ENCODE peak calls at places on chromosomes 3 and 15, in five cellular contexts. P is heart left ventricle, T is tibial nerve, N is stomach, Y is HCT116. J is an unnamed sample.
A peak's percentile ranks its signal among the peaks of the same experiment; 100 is the strongest.

GRCh38 chr15:68126415-68126814 is 72.3 kb downstream of the PIAS1 start:
- DNase-seq in P (peak; percentile 68), N (no peak), T (no peak), Y (no peak), J (peak; percentile 16)

GRCh38 chr3:184496933-184497332 is 64.7 kb upstream of the EPHB3 start:
- DNase-seq in T (no peak), Y (no peak), P (no peak), N (no peak), J (no peak)

GRCh38 chr3:112782481-112782880 is 64.2 kb downstream of the CD200R1L start:
- DNase-seq in T (no peak), N (no peak), Y (no peak), P (no peak), J (no peak)

GRCh38 chr3:175704366-175705041 is 845.4 kb downstream of the NAALADL2 start:
- DNase-seq in P (no peak), N (no peak), Y (no peak), T (no peak), J (no peak)

GRCh38 chr3:52773361-52774065 is 2.8 kb upstream of the NEK4 start:
- DNase-seq in P (no peak), N (no peak), Y (no peak), T (no peak), J (no peak)

GRCh38 chr3:72347819-72348319 is 500.4 kb downstream of the SHQ1 start:
- DNase-seq in N (peak; percentile 90), P (peak; percentile 83), Y (no peak), T (peak; percentile 82), J (peak; percentile 44)

GRCh38 chr3:141313091-141313683 is 55.1 kb upstream of the ZBTB38 start:
- DNase-seq in T (no peak), P (no peak), Y (no peak), N (no peak), J (no peak)

GRCh38 chr3:16174389-16174788 is at the start of gene GALNT15:
- DNase-seq in T (peak; percentile 96), N (peak; percentile 69), P (peak; percentile 93), Y (no peak), J (peak; percentile 96)

GRCh38 chr3:80492162-80492561 is 724.4 kb upstream of the ROBO1 start:
- DNase-seq in Y (no peak), P (no peak), T (no peak), N (no peak), J (no peak)

GRCh38 chr3:38998086-38998485 is 53.7 kb downstream of the SCN11A start:
- DNase-seq in Y (no peak), P (no peak), N (no peak), T (no peak), J (no peak)

GRCh38 chr3:20336572-20336971 is 150.6 kb upstream of the SGO1 start:
- DNase-seq in N (no peak), P (no peak), Y (no peak), T (no peak), J (no peak)

GRCh38 chr3:123883656-123884257 is 375 bp downstream of the MYLK start:
- DNase-seq in T (no peak), N (no peak), Y (no peak), P (no peak), J (no peak)

GRCh38 chr15:31499236-31499952 is 172.8 kb downstream of the KLF13 start:
- DNase-seq in Y (no peak), P (no peak), N (no peak), T (no peak), J (no peak)

GRCh38 chr15:43878466-43878865 is 51.7 kb downstream of the WDR76 start:
- DNase-seq in T (no peak), Y (no peak), P (peak; percentile 43), N (no peak), J (no peak)

GRCh38 chr3:138441742-138442141 is 7.3 kb downstream of the ESYT3 start:
- DNase-seq in Y (no peak), T (no peak), P (no peak), N (no peak), J (no peak)

GRCh38 chr15:93179072-93179471 is 90.1 kb upstream of the RGMA start:
- DNase-seq in T (peak; percentile 56), P (no peak), N (peak; percentile 27), Y (no peak), J (peak; percentile 49)

GRCh38 chr3:71425491-71426071 is 157.9 kb downstream of the FOXP1 start:
- DNase-seq in N (no peak), Y (no peak), P (no peak), T (no peak), J (no peak)

GRCh38 chr3:23592961-23593931 is 212.5 kb upstream of the UBE2E1 start:
- DNase-seq in N (no peak), Y (no peak), P (no peak), T (no peak), J (no peak)

GRCh38 chr3:172461530-172462138 is 13.4 kb upstream of the GHSR start:
- DNase-seq in N (no peak), P (no peak), T (no peak), Y (no peak), J (no peak)

GRCh38 chr3:152853196-152853595 is 18.3 kb downstream of the P2RY1 start:
- DNase-seq in N (no peak), Y (no peak), T (no peak), P (no peak), J (no peak)

GRCh38 chr3:121757087-121757811 is 7.7 kb upstream of the GOLGB1 start:
- DNase-seq in T (no peak), N (no peak), Y (no peak), P (no peak), J (no peak)

GRCh38 chr15:50487287-50487686 is 59.2 kb downstream of the USP50 start:
- DNase-seq in N (no peak), T (no peak), Y (no peak), P (no peak), J (no peak)

GRCh38 chr3:193982258-193982659 is 153.7 kb upstream of the HES1 start:
- DNase-seq in P (peak; percentile 89), T (peak; percentile 72), Y (no peak), N (peak; percentile 71), J (peak; percentile 80)

GRCh38 chr15:39998511-39998910 is 40.5 kb downstream of the SRP14 start:
- DNase-seq in N (no peak), T (no peak), Y (no peak), P (no peak), J (no peak)

GRCh38 chr15:90483640-90484039 is 46.1 kb upstream of the CRTC3 start:
- DNase-seq in T (no peak), Y (no peak), P (no peak), N (no peak), J (no peak)

GRCh38 chr15:90483012-90483307 is 46.8 kb upstream of the CRTC3 start:
- DNase-seq in T (no peak), P (no peak), N (no peak), Y (no peak), J (no peak)

GRCh38 chr15:90481023-90481422 is 48.7 kb upstream of the CRTC3 start:
- DNase-seq in Y (no peak), N (no peak), P (no peak), T (no peak), J (no peak)

GRCh38 chr15:90479656-90480055 is 50.1 kb upstream of the CRTC3 start:
- DNase-seq in Y (peak; percentile 10), N (peak; percentile 34), T (peak; percentile 19), P (no peak), J (no peak)

DNA sequence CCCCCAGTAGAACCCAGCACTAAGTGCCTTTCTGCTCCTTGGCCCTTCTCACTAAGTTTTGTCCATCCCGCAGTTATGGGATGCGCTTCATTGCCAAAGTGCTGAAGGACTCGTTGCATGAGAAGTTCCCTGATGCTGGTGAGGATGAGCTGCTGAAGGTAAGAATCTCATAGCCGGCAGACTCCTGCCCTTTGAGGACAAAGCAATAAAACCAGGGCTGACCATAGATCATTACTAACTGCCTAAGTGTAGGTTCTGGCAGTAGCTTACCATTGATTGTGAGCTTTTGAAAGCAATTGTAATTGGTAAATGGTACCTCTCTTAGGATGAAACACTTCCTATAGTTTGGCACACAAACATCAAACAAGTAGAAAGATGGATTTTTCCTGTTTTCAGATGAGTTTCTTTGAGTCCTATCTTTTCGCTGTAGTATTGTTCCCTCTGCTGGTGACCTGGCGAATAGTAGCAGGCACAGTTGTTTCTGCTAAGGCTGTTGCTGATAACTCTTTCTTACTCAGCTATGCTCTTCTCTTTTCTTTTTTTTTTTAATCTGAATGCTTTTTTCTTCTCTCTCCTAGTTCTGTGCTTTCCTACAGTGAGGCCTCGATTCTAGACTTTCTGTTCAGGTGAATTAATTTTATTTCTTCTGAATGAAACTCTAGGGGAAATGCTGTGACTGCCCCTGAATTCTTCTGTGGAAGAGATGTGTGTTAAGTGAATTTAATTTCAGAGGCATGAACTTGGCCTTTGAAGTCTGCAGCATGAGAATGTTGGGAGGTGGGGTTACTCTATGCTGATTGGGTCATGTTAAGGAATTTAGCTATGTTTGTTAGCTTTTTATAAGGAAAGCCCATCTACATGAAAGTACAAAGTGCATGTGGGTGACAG is 47.4 kb upstream of the CRTC3 start:
- DNase-seq in P (no peak), T (peak; percentile 66), N (peak; percentile 53), Y (peak; percentile 34), J (no peak)
- H3K36me3 ChIP-seq in P (peaks cover 80% of the 10 kb centered on the region), T (peaks cover 25% of the 10 kb centered on the region), N (peaks cover 100% of the 10 kb centered on the region), Y (peaks cover 32% of the 10 kb centered on the region), J (peaks cover 100% of the 10 kb centered on the region)

GRCh38 chr15:62257991-62258390 is 92.9 kb upstream of the C2CD4B start:
- DNase-seq in Y (no peak), N (no peak), P (no peak), T (no peak), J (no peak)

GRCh38 chr15:62264196-62264595 is 99.1 kb upstream of the C2CD4B start:
- DNase-seq in T (no peak), N (no peak), Y (no peak), P (no peak), J (no peak)

DNA sequence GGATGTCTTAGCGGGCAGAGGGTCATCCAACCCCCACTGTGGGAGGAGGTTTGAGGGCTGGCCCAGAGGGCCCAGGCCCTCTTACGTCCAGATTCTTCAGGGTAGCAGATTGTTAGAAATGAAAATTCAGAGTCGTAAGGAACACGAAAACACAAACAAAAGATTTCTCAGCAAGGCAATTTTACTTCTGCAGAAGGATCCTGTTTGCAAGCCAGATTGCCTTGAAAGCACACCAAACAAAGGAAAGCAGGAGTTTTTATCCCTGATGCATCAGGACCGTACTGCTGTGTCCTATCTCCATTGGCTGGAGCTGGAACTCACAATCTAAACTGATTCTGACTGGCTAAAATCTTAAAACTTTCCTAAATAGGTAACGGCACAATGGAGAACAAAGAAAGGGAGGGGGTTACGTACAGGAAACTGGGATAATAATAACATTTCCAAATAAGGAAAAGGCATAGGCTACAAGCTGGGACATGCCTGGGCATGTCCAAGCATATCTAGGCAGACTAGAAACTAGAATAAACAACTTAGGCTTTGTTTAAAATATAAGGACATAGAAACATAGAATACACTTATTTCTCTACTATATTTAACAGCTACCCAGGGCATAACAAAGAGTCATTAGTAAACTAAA is 97.3 kb upstream of the C2CD4B start:
- DNase-seq in P (no peak), Y (no peak), T (no peak), N (no peak), J (no peak)
- H3K9me3 ChIP-seq in P (peaks cover 21% of the 10 kb centered on the region), Y (peaks cover 18% of the 10 kb centered on the region), T (peaks cover 14% of the 10 kb centered on the region), N (peaks cover 21% of the 10 kb centered on the region), J (no peaks in the 10 kb centered on the region)

DNA sequence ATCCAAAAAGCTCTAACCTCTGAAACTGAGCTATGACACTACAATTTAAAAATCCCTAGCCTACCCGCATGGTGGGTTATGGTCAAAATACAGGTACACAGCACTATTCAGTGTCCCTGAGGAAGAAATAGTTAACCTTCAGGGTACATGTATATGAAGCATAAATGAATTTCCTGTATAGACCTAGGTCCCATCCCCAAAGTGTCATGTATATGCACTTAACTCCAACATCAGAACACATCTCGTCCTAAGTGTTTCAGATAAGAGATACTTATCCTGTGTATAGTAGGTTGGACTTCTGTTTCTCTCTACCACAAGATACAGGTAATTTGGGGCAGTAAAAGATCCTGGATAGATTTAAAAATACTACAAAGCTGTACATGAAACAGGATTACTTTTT is 6.4 kb downstream of the RPL14 start:
- DNase-seq in T (no peak), N (no peak), Y (no peak), P (no peak), J (no peak)
- TF ChIP-seq POLR2A in T (no peak), N (no peak), Y (no peak), P (no peak), J (no peak)

GRCh38 chr3:4686619-4687018 is 193.5 kb downstream of the ITPR1 start:
- DNase-seq in T (no peak), N (no peak), P (no peak), Y (no peak), J (no peak)
- H3K36me3 ChIP-seq in T (peaks cover 8% of the 10 kb centered on the region), N (peaks cover 96% of the 10 kb centered on the region), P (peaks cover 88% of the 10 kb centered on the region), Y (no peaks in the 10 kb centered on the region), J (no peaks in the 10 kb centered on the region)